ENCODE peak calls at places on chromosomes 11 and 22, in six cellular contexts. V, O, W, F, S and Y are unnamed samples.

GRCh38 chr11:11856638-11857037 is 14.9 kb downstream of the USP47 start:
- DNase-seq in W (no peak), V (no peak), S (no peak), F (no peak), O (no peak), Y (no peak)

GRCh38 chr11:26626346-26626745 is 54.3 kb upstream of the MUC15 start:
- DNase-seq in F (no peak), W (no peak), V (no peak), O (peak), S (no peak), Y (no peak)

GRCh38 chr11:108859510-108859909 is 194.6 kb downstream of the DDX10 start:
- DNase-seq in V (no peak), O (no peak), W (no peak), F (no peak), S (no peak), Y (no peak)

GRCh38 chr11:83157755-83158473 is 983 bp downstream of the PCF11 start:
- DNase-seq in F (peak), W (no peak), S (peak), O (peak), V (peak), Y (peak)

GRCh38 chr11:13168281-13168680 is 109.3 kb upstream of the BMAL1 start:
- DNase-seq in F (no peak), W (no peak), O (no peak), V (no peak), S (no peak), Y (no peak)

GRCh38 chr22:32909561-32910348 is 108.2 kb downstream of the TIMP3 start:
- DNase-seq in V (no peak), O (no peak), S (no peak), W (no peak), F (no peak), Y (no peak)

GRCh38 chr11:1222491-1223345 is at the start of gene MUC5B:
- DNase-seq in O (peak), F (no peak), W (no peak), S (no peak), V (no peak), Y (peak)

GRCh38 chr11:128859563-128860441 is 7.3 kb downstream of the KCNJ1 start:
- DNase-seq in W (peak), V (peak), O (peak), F (peak), S (peak), Y (peak)

GRCh38 chr22:50012201-50013181 is at the start of gene IL17REL:
- DNase-seq in S (peak), O (no peak), V (no peak), W (no peak), F (no peak), Y (no peak)

GRCh38 chr11:61747389-61748285 is 4.8 kb upstream of the MYRF start:
- DNase-seq in O (peak), W (peak), V (peak), S (peak), F (peak), Y (peak)

GRCh38 chr11:71218789-71219499 is 33.4 kb downstream of the SHANK2 start:
- DNase-seq in W (no peak), O (no peak), S (no peak), F (no peak), V (no peak), Y (no peak)

GRCh38 chr22:44400763-44401060 is 88.0 kb upstream of the SHISAL1 start:
- DNase-seq in O (no peak), W (no peak), V (no peak), F (no peak), S (no peak), Y (no peak)
- TF ChIP-seq JUN in O (no peak), W (no peak), V (no peak), F (no peak), S (no peak), Y (no peak)

GRCh38 chr11:76805206-76805913 is 22.2 kb downstream of the TSKU start:
- DNase-seq in S (peak), V (no peak), O (peak), F (no peak), W (no peak), Y (no peak)
- TF ChIP-seq JUN in S (no peak), V (no peak), O (no peak), F (no peak), W (no peak), Y (no peak)

GRCh38 chr11:96520939-96521338 is 131.1 kb downstream of the JRKL start:
- DNase-seq in W (no peak), V (no peak), F (no peak), O (no peak), S (no peak), Y (no peak)
- TF ChIP-seq JUN in W (no peak), V (no peak), F (no peak), O (no peak), S (no peak), Y (no peak)

DNA sequence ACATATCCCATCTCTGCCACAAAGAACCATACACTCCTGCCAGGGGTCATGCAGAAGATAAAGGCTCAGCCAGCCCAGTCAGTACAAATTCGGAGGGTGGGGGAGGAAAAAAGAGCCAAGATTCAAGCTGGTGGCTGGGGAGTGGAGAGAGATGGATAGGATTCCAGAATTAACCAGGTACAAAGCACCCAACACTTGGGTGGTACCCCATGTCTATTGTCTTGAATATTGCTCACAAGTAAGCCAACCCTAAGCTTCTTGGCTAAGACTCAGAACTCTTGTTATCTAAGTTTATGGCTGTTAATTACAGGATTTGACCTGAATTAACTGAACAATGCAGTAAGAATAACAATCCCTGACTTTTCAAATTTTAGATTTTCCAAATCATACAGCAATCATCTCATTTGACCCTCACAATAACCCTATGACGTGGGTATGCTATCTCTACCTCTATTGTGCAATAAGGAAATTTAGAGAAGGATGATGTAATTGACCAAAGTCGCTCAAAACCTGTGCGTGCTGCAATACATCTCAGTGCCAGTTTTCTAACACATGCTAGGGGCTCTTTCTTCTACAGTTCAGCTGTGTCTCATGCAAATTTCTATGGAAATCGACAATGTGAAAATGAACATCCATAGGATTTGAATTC is 39.9 kb upstream of the APLNR start:
- DNase-seq in W (no peak), O (no peak), S (no peak), V (peak), F (no peak), Y (no peak)
- TF ChIP-seq JUN in W (no peak), O (no peak), S (no peak), V (peak), F (no peak), Y (no peak)

GRCh38 chr11:79456501-79456900 is 15.7 kb upstream of the TENM4 start:
- DNase-seq in S (no peak), V (no peak), O (no peak), W (no peak), F (no peak), Y (no peak)

GRCh38 chr11:79458712-79459111 is 17.9 kb upstream of the TENM4 start:
- DNase-seq in V (no peak), W (no peak), S (no peak), F (no peak), O (no peak), Y (no peak)

GRCh38 chr11:79449040-79449439 is 8.2 kb upstream of the TENM4 start:
- DNase-seq in F (no peak), O (no peak), V (no peak), S (no peak), W (no peak), Y (no peak)

DNA sequence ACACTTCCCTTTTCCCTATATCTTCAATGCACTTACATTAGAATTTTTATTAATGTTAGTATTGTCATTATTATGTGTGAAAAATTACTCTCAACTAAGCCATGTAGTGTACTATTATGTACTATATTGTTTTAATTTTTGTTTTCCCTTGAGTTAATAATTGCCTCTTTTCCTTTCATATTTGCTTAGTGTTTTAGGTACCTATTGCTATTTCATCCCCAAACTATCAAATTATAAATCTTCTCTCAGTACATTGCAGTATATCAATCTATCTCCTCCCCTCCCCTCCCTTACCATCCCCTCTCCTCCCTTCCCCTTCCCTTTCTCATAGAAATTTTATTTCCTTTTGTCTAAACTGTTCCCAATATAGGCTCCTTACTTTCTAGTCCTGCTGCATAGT is 12.8 kb upstream of the TENM4 start:
- DNase-seq in W (no peak), O (no peak), S (no peak), V (no peak), F (no peak), Y (no peak)
- TF ChIP-seq JUN in W (no peak), O (no peak), S (no peak), V (no peak), F (no peak), Y (no peak)

DNA sequence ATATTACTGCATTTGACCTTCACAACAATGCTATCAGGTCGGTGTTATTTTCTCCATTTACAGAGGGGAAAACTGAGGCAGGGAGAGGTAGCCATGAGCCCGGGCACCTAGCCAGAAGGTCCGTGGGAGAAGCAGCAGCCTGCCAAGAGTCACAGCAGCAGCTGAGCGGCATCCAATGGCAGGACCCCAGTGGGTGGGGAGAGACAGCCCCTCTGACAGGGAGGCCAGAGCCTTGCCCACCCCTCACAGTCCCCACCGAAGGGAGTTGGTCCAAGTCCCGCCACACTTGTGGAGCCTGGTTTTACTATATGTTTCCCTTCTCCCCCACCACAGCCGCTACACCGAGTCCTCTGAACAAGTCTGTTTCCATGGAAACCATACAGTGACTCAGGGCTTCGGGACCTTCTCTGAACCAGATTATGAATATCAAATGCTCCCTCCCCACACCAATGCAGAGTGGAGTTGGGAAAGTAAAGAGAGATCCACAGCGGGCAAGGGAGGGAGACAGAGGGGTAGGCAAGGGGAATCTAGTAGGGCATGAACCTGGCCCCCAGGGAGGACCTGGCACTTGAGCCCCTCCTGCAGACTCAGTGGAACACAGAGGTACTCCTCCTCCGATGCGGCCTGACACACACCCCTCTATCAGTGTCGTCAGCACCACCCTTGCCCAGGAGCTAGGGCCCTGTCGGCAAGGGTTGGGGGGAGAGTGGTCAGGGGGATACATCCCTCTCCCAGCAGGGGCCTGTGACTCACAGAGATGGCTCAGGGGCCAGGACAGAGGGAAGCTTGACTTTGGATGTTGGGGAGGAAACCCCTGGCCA is 2.5 kb downstream of the CHST1 start:
- DNase-seq in S (peak), F (peak), W (no peak), V (peak), O (peak), Y (no peak)
- TF ChIP-seq JUN in S (no peak), F (no peak), W (no peak), V (peak), O (no peak), Y (no peak)